ENCODE peak calls at places on chromosome 4, in eight cellular contexts. L, R, F, D, H, P, Q and M are unnamed samples.

GRCh38 chr4:21790437-21791029 is 158.0 kb downstream of the KCNIP4 start:
- DNase-seq in L (peak; percentile 77), R (no peak), F (no peak), D (peak; percentile 3), H (no peak), P (no peak), Q (peak; percentile 54), M (no peak)

GRCh38 chr4:183360161-183360919 is 38.1 kb upstream of the CLDN24 start:
- DNase-seq in L (no peak), R (no peak), F (no peak), D (no peak), H (no peak), P (no peak), Q (peak; percentile 23), M (no peak)

GRCh38 chr4:1910643-1911042 is 39.5 kb downstream of the NSD2 start:
- DNase-seq in L (peak; percentile 77), R (no peak), F (no peak), D (peak; percentile 61), H (no peak), P (no peak), Q (peak; percentile 66), M (peak; percentile 33)

GRCh38 chr4:167020410-167020809 is 213.9 kb downstream of the SPOCK3 start:
- DNase-seq in L (peak; percentile 20), R (no peak), F (no peak), D (no peak), H (no peak), P (no peak), Q (no peak), M (no peak)

GRCh38 chr4:76453232-76453631 is 18.2 kb downstream of the SHROOM3 start:
- DNase-seq in L (no peak), R (no peak), F (no peak), D (no peak), H (no peak), P (no peak), Q (no peak), M (no peak)

GRCh38 chr4:98113005-98113404 is 30.3 kb downstream of the STPG2 start:
- DNase-seq in L (peak; percentile 21), R (no peak), F (no peak), D (no peak), H (no peak), P (no peak), Q (peak; percentile 25), M (peak; percentile 5)

GRCh38 chr4:159055851-159056250 is 47.0 kb upstream of the RAPGEF2 start:
- DNase-seq in L (no peak), R (no peak), F (no peak), D (no peak), H (no peak), P (no peak), Q (no peak), M (no peak)

GRCh38 chr4:3045500-3045850 is 28.9 kb downstream of the HTT-AS start:
- DNase-seq in L (peak; percentile 55), R (peak; percentile 66), F (no peak), D (no peak), H (peak; percentile 46), P (peak; percentile 76), Q (peak; percentile 74), M (peak; percentile 74)

GRCh38 chr4:83247415-83248357 is 36.9 kb downstream of the COQ2 start:
- DNase-seq in L (no peak), R (no peak), F (no peak), D (no peak), H (no peak), P (no peak), Q (no peak), M (no peak)

DNA sequence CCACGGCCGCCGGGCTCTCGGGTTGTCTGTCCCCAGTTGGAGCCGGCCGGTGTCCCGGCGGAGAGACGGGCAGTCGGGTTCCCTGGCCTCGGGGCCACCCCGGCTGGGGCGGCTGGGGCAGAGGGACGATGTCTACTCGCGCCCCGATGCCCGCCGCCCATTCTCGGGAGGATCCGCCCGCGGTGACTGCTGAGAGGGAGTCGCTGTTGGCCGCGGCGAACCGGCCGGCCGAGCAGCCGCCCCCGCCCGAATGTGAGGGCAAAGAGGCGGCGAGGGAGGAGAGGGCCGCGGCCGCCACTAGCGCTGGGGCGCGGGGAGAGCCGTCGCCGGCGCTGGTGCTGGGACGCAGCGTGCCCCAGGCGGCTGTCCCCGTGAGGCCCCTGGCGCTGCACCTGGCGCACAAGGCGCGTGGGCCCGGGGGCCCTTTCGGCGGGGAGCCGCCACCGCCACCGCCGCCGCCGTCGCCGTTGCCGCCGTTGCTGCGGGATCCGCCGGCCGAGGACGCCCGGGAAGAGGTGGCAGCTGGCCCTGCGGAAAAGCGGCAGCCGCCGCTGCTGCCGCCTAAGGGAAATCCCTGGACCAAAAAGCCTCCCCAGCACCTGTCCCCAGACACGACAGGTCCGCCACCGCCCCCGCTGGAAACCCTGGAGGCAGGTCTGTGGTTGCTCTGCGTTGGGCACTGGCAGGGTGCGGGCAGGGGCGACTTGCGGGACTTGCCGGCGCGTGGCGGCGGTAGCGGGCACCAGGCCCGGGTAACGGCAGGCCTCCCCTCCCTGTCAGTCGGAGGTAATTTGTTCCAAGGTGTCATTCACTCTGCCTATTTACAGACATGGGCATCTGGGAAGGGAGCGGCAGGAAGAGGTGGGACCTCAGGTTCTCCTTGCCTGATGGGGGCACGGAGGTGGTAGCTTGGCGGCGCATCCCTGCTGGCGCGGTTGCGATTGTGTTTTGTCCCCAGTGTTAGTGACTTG is 739 bp downstream of the LARP1B start:
- DNase-seq in L (peak; percentile 27), R (peak; percentile 13), F (no peak), D (peak; percentile 78), H (peak; percentile 53), P (peak; percentile 81), Q (peak; percentile 15), M (no peak)
- TF ChIP-seq CTCF in L (peak; percentile 3), R (no peak), F (no peak), D (peak; percentile 39), H (no peak), P (no peak), Q (no peak), M (peak; percentile 1)

GRCh38 chr4:80253510-80253909 is 13.0 kb upstream of the FGF5 start:
- DNase-seq in L (no peak), R (no peak), F (no peak), D (no peak), H (no peak), P (no peak), Q (no peak), M (no peak)
- H3K4me3 ChIP-seq in L (no peak overlapping the region), R (no peak overlapping the region), F (no peak overlapping the region), D (no peak overlapping the region), H (no peak overlapping the region), P (no peak overlapping the region), Q (no peak overlapping the region), M (no peak overlapping the region)

GRCh38 chr4:99887837-99888236 is 6.4 kb downstream of the LAMTOR3 start:
- DNase-seq in L (peak; percentile 47), R (no peak), F (no peak), D (no peak), H (no peak), P (no peak), Q (peak; percentile 46), M (no peak)

GRCh38 chr4:99879458-99879857 is 14.8 kb downstream of the LAMTOR3 start:
- DNase-seq in L (no peak), R (no peak), F (no peak), D (no peak), H (no peak), P (no peak), Q (no peak), M (no peak)

GRCh38 chr4:99885687-99886086 is 8.5 kb downstream of the LAMTOR3 start:
- DNase-seq in L (no peak), R (no peak), F (no peak), D (no peak), H (no peak), P (no peak), Q (no peak), M (no peak)

GRCh38 chr4:99886146-99886545 is 8.1 kb downstream of the LAMTOR3 start:
- DNase-seq in L (peak; percentile 57), R (no peak), F (no peak), D (no peak), H (no peak), P (no peak), Q (peak; percentile 65), M (no peak)

DNA sequence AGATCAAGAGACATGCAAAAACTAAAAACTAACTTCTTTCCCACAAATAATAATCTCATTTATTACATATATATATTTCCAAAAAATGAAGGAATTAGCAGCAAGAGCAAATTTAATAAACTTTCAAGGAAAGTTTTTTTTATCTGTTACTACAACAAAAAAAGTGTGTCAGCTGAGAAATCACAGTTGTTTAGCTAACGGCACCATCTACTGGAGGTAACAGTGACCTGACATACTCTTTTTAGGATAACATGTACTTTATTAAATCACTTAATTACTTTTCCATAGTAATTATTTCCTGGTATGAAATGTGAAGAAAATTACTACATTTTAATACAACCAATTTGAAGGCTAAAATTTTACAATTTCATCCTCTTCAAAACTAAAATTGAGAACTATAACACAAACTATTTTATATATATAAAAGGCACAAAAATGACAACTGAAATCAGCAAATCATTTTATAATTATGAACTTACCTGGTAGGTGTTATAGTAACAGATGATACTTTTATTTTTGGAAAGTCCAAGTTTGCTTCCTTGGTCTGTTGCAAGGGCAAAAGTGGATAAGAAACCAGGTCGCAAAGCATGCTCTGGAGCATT is 9.1 kb downstream of the LAMTOR3 start:
- DNase-seq in L (peak; percentile 59), R (no peak), F (no peak), D (peak; percentile 23), H (no peak), P (no peak), Q (peak; percentile 38), M (no peak)
- TF ChIP-seq CTCF in L (peak; percentile 41), R (no peak), F (peak; percentile 33), D (peak; percentile 79), H (peak; percentile 61), P (peak; percentile 40), Q (peak; percentile 45), M (peak; percentile 39)

GRCh38 chr4:55124337-55125076 is 888 bp downstream of the KDR start:
- DNase-seq in L (peak; percentile 8), R (no peak), F (no peak), D (no peak), H (peak; percentile 29), P (no peak), Q (no peak), M (no peak)
- H3K4me3 ChIP-seq in L (peak overlapping the region; percentile 59), R (peak overlapping the region; percentile 54), F (peak overlapping the region; percentile 71), D (no peak overlapping the region), H (peak overlapping the region; percentile 81), P (peak overlapping the region; percentile 36), Q (no peak overlapping the region), M (no peak overlapping the region)